ENCODE peak calls at places on chromosomes 5 and 9, in ten cellular contexts. M is uterus; U is tibial artery; J is neuronal stem cell; F is SK-N-SH; R is mesenchymal stem cell; Z is A549; Q is PC-3; X is cardiac muscle cell; B is CD8-positive, alpha-beta T cell. S is an unnamed sample. For H3K9me3 and H3K4me1, the result is how much of the 10 kb centered on the place peaks cover.

GRCh38 chr9:118331622-118332045 is 627.4 kb downstream of the TLR4 start:
- DNase-seq in F (no peak), X (peak), J (no peak), M (no peak), Z (peak), Q (peak), B (no peak), R (peak), U (no peak), S (no peak)

GRCh38 chr9:106310782-106311181 is 552.2 kb upstream of the ZNF462 start:
- DNase-seq in Z (no peak), R (no peak), X (no peak), B (no peak), F (no peak), M (no peak), J (no peak), U (no peak), Q (no peak), S (no peak)

GRCh38 chr5:2163940-2164490 is 281.3 kb upstream of the IRX4 start:
- DNase-seq in F (no peak), Z (no peak), R (no peak), U (no peak), Q (no peak), B (no peak), M (no peak), X (no peak), J (no peak), S (no peak)

GRCh38 chr5:33049845-33050244 is 338.7 kb downstream of the NPR3 start:
- DNase-seq in X (peak), R (peak), B (no peak), F (peak), J (no peak), Q (peak), M (no peak), U (no peak), Z (peak), S (no peak)

GRCh38 chr5:151150484-151151262 is 6.9 kb downstream of the ANXA6 start:
- DNase-seq in U (no peak), F (peak), J (no peak), X (peak), R (peak), M (peak), B (peak), Z (no peak), Q (no peak), S (peak)

GRCh38 chr5:171152382-171152781 is 156.7 kb upstream of the TLX3 start:
- DNase-seq in U (no peak), B (no peak), M (no peak), F (peak), Q (peak), X (peak), J (no peak), R (peak), Z (peak), S (no peak)

GRCh38 chr9:2620876-2621677 is 510 bp upstream of the VLDLR start:
- DNase-seq in U (peak), F (peak), M (peak), J (peak), X (peak), R (peak), Z (peak), B (no peak), Q (peak), S (no peak)

GRCh38 chr9:127133739-127134167 is 11.3 kb upstream of the ANGPTL2 start:
- DNase-seq in Q (no peak), Z (no peak), F (no peak), X (peak), R (peak), M (peak), J (no peak), U (peak), B (peak), S (no peak)

DNA sequence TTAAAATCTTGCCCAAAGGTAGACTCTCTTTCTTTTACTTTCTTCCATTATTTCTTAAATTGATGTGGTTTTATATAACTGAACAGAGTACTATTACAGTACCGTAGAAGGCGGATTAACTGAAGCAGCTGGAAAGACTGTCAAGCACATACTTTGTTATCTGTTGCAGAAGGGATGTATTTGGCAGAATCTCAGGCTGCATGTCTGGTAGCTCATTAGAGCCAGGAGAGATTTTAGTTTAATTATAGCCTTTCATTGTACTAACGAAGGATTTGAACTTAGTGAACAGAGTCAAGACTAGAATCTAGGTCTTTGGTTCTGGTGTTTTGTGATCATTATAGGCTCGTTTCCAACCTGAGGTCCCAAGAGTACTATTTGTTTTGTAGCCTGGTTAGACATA is 20.6 kb downstream of the ZNF354C start:
- DNase-seq in X (no peak), R (no peak), B (no peak), F (no peak), J (no peak), Q (no peak), M (no peak), Z (no peak), U (no peak), S (no peak)
- H3K9me3 ChIP-seq in X (under half), R (half or more), B (half or more), F (under half), J (half or more), Q (under half), M (under half), Z (half or more), U (half or more), S (under half)

DNA sequence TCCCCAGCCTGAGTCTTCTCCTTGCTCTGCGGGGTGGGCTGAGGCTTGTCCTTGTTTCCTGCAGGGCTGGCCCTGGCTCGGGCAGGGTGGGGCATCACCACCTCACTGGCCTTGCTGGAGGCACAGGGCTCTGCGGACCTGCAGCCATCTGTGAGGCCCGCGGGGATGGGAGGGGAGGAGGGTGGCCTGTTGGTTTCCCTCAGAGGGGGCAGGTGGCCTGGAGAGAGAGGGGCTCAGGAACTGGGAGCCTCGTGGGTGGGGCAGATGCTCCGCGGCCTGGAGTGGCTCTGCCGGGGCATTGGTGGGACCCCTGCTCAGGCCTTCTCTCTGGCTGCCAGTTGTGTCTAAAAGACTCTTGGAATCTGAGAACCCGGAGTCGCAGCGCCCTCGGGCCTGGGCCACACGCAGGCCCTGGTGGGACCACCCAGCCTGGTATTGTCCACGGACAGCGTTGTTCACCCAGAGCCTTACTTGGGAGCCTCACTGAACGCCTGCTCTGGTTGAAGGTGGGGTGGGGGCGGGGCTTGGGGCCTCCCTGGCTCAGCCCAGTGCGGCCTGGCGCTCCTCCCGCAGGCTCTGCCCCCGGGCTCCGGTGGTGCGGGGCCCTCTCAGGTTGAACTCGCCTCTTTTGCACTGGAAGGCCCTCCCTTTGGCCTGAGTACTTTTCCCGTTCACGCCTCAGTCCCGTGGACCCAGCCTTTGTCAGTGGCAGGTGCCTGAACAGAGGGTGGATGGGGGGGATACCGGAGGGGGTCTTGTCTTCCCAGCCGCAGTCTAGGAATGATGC is 111.4 kb downstream of the RXRA start:
- DNase-seq in Q (no peak), X (no peak), U (no peak), R (no peak), B (no peak), Z (no peak), M (no peak), J (no peak), F (no peak), S (no peak)
- H3K27ac ChIP-seq in Q (no peak), X (peak), U (no peak), R (no peak), B (no peak), Z (no peak), M (peak), J (peak), F (no peak), S (no peak)

GRCh38 chr9:72577212-72577753 is 55.9 kb downstream of the TMC1 start:
- DNase-seq in J (no peak), U (peak), F (no peak), R (peak), Q (peak), B (no peak), M (peak), X (peak), Z (peak), S (peak)
- H3K4me1 ChIP-seq in J (under half), U (half or more), F (under half), R (under half), Q (half or more), B (under half), M (under half), X (under half), Z (half or more), S (under half)

GRCh38 chr9:112997236-112997941 is 14.6 kb downstream of the ZNF883 start:
- DNase-seq in R (no peak), F (no peak), U (no peak), B (no peak), J (no peak), Z (no peak), Q (no peak), M (no peak), X (no peak), S (no peak)
- H3K9me3 ChIP-seq in R (half or more), F (under half), U (half or more), B (under half), J (half or more), Z (half or more), Q (under half), M (under half), X (under half), S (under half)

GRCh38 chr5:143064661-143065060 is 294.5 kb downstream of the ARHGAP26 start:
- DNase-seq in Q (no peak), Z (no peak), J (no peak), B (no peak), X (peak), R (no peak), M (no peak), U (no peak), F (no peak), S (no peak)

GRCh38 chr5:143068712-143069111 is 298.5 kb downstream of the ARHGAP26 start:
- DNase-seq in Q (no peak), U (no peak), M (no peak), X (peak), R (no peak), Z (no peak), F (no peak), B (no peak), J (no peak), S (no peak)

GRCh38 chr5:143065185-143065584 is 295.0 kb downstream of the ARHGAP26 start:
- DNase-seq in X (peak), Z (no peak), U (peak), B (no peak), F (no peak), M (no peak), J (no peak), Q (no peak), R (peak), S (no peak)

GRCh38 chr5:143065996-143066522 is 295.9 kb downstream of the ARHGAP26 start:
- DNase-seq in B (no peak), M (no peak), J (no peak), F (no peak), U (no peak), R (no peak), X (no peak), Q (no peak), Z (no peak), S (no peak)

GRCh38 chr5:143066556-143067281 is 296.5 kb downstream of the ARHGAP26 start:
- DNase-seq in Q (no peak), M (peak), R (no peak), B (no peak), F (no peak), J (no peak), U (no peak), Z (no peak), X (no peak), S (no peak)
- H3K27ac ChIP-seq in Q (no peak), M (peak), R (no peak), B (no peak), F (peak), J (no peak), U (no peak), Z (no peak), X (no peak), S (no peak)

GRCh38 chr5:61275841-61276240 is 56.2 kb upstream of the ZSWIM6 start:
- DNase-seq in M (no peak), R (peak), F (no peak), B (no peak), Q (peak), X (peak), U (peak), Z (no peak), J (no peak), S (no peak)

GRCh38 chr5:61279725-61280124 is 52.3 kb upstream of the ZSWIM6 start:
- DNase-seq in X (no peak), M (no peak), R (no peak), U (no peak), F (no peak), B (no peak), Z (no peak), Q (no peak), J (no peak), S (no peak)

GRCh38 chr5:61277781-61278180 is 54.3 kb upstream of the ZSWIM6 start:
- DNase-seq in F (no peak), M (no peak), Q (peak), U (no peak), Z (no peak), J (no peak), B (no peak), R (no peak), X (no peak), S (no peak)

GRCh38 chr5:61274561-61274960 is 57.5 kb upstream of the ZSWIM6 start:
- DNase-seq in X (peak), Q (no peak), U (no peak), R (no peak), Z (no peak), J (no peak), F (no peak), M (no peak), B (no peak), S (no peak)

GRCh38 chr5:61277190-61277589 is 54.9 kb upstream of the ZSWIM6 start:
- DNase-seq in F (no peak), Z (no peak), B (no peak), Q (no peak), U (no peak), X (peak), R (peak), J (no peak), M (no peak), S (no peak)
- H3K4me1 ChIP-seq in F (under half), Z (under half), B (under half), Q (under half), U (under half), X (under half), R (under half), J (under half), M (under half), S (under half)

GRCh38 chr5:65081071-65081470 is 312.3 kb downstream of the CWC27 start:
- DNase-seq in U (no peak), R (no peak), B (no peak), F (no peak), J (no peak), M (no peak), Q (no peak), X (no peak), Z (no peak), S (no peak)

GRCh38 chr5:65078331-65078730 is 309.6 kb downstream of the CWC27 start:
- DNase-seq in F (no peak), Z (no peak), M (no peak), R (peak), X (no peak), B (no peak), U (no peak), Q (no peak), J (no peak), S (no peak)

GRCh38 chr5:65076251-65076869 is 307.6 kb downstream of the CWC27 start:
- DNase-seq in U (peak), F (no peak), J (no peak), Q (peak), B (peak), Z (peak), M (peak), X (peak), R (peak), S (peak)

GRCh38 chr5:65075623-65076250 is 307.0 kb downstream of the CWC27 start:
- DNase-seq in Q (no peak), X (no peak), M (no peak), B (no peak), F (no peak), Z (no peak), R (peak), U (no peak), J (no peak), S (no peak)

GRCh38 chr5:65077653-65078052 is 308.9 kb downstream of the CWC27 start:
- DNase-seq in B (no peak), Q (no peak), X (no peak), F (no peak), Z (no peak), U (no peak), J (no peak), R (no peak), M (no peak), S (no peak)
- H3K9me3 ChIP-seq in B (under half), Q (under half), X (under half), F (under half), Z (under half), U (under half), J (under half), R (under half), M (under half), S (under half)

GRCh38 chr5:141882594-141883183 is 4.5 kb upstream of the PCDH1 start:
- DNase-seq in X (no peak), M (no peak), U (no peak), B (peak), Q (no peak), J (no peak), R (no peak), Z (no peak), F (peak), S (no peak)
- H3K27ac ChIP-seq in X (no peak), M (no peak), U (no peak), B (no peak), Q (no peak), J (no peak), R (no peak), Z (no peak), F (peak), S (no peak)